ENCODE peak calls at places on chromosomes 5 and 9, in four cellular contexts. N is esophagus squamous epithelium, C is prostate gland, O is endodermal cell. Z is an unnamed sample. For H3K4me1 and H3K9me3, the result is how much of the 10 kb centered on the place peaks cover.

GRCh38 chr9:115597330-115597729 is 479.4 kb upstream of the TNC start:
- DNase-seq in C (no peak), N (no peak), O (no peak), Z (no peak)

GRCh38 chr9:121822093-121823085 is 171.0 kb downstream of the DAB2IP start:
- DNase-seq in C (no peak), O (peak), N (no peak), Z (no peak)

GRCh38 chr5:79236970-79237734 is 1.2 kb downstream of the JMY start:
- DNase-seq in O (peak), N (no peak), C (peak), Z (peak)

GRCh38 chr5:140255460-140256157 is 47.3 kb downstream of the PFDN1 start:
- DNase-seq in N (no peak), C (no peak), O (no peak), Z (no peak)

GRCh38 chr5:59724482-59725392 is 168.8 kb downstream of the PDE4D start:
- DNase-seq in N (no peak), O (peak), C (no peak), Z (peak)

GRCh38 chr5:122077451-122078115 is 476 bp downstream of the LOX start:
- DNase-seq in N (no peak), O (peak), C (peak), Z (no peak)

GRCh38 chr9:85262333-85262732 is 479.4 kb downstream of the AGTPBP1 start:
- DNase-seq in N (no peak), O (no peak), C (no peak), Z (no peak)

GRCh38 chr5:158212237-158212636 is 353.3 kb upstream of the CLINT1 start:
- DNase-seq in O (no peak), N (no peak), C (no peak), Z (no peak)

GRCh38 chr5:140574165-140574564 is 9.5 kb downstream of the SLC35A4 start:
- DNase-seq in C (no peak), O (peak), N (no peak), Z (no peak)

GRCh38 chr5:111135946-111136345 is 43.8 kb downstream of the WDR36 start:
- DNase-seq in N (no peak), C (no peak), O (no peak), Z (no peak)

GRCh38 chr5:59746261-59746765 is 147.2 kb downstream of the PDE4D start:
- DNase-seq in C (no peak), N (no peak), O (no peak), Z (no peak)

GRCh38 chr5:133322743-133323142 is 270.9 kb downstream of the HSPA4 start:
- DNase-seq in O (no peak), C (no peak), N (no peak), Z (no peak)

GRCh38 chr5:160159991-160160826 is 41.0 kb upstream of the PWWP2A start:
- DNase-seq in O (peak), N (no peak), C (no peak), Z (no peak)

GRCh38 chr5:140239939-140240700 is 62.8 kb downstream of the PFDN1 start:
- DNase-seq in N (no peak), O (peak), C (no peak), Z (peak)

DNA sequence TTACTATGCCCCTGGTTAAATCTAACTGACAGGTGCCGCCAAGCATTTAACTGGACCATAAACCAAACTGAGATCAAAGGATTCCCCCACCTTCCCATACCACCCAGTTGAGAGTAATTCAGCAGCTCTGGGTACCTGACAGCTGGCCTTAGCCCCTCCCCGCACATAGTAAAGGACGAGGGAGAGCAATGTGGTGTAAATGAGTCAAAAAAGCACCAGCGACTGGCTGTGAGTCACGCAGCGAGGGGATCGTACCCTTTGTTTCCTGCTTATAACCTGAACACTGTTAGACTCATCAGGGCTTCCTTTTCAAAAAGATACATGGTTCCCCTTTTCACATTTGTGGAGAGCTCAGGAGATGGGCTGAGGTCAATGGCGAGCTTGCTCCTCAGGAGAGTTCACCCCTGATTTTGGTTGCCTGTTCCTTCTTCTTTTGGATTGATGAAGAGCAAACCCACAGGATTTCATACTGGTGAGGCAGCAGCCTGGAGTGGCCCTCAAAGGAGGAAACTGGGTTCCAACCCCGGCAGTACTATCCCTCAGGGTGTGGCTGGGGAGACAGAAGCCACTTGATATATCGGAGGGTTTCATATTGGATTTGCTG is 71.5 kb downstream of the ANKRD33B start:
- DNase-seq in C (no peak), O (peak), N (no peak), Z (no peak)
- H3K4me1 ChIP-seq in C (under half), O (under half), N (under half), Z (under half)

GRCh38 chr9:138066049-138066448 is 188.5 kb downstream of the CACNA1B start:
- DNase-seq in O (peak), C (no peak), N (no peak), Z (no peak)
- TF ChIP-seq CTCF in O (peak), C (no peak), N (no peak), Z (no peak)

GRCh38 chr9:65410926-65411325 is 125.9 kb upstream of the FOXD4L5 start:
- DNase-seq in O (no peak), N (no peak), C (no peak), Z (no peak)
- H3K9me3 ChIP-seq in O (under half), N (under half), C (under half), Z (under half)

GRCh38 chr9:137634016-137634415 is 15.2 kb downstream of the EHMT1 start:
- DNase-seq in C (no peak), O (no peak), N (no peak), Z (no peak)
- H3K4me1 ChIP-seq in C (under half), O (under half), N (half or more), Z (under half)

GRCh38 chr9:19922476-19923118 is 133.8 kb upstream of the SLC24A2 start:
- DNase-seq in O (peak), N (no peak), C (no peak), Z (no peak)
- TF ChIP-seq CTCF in O (peak), N (no peak), C (no peak), Z (no peak)

GRCh38 chr5:2908086-2908485 is 156.6 kb upstream of the IRX2 start:
- DNase-seq in C (no peak), O (no peak), N (no peak), Z (no peak)

GRCh38 chr5:2905741-2906140 is 154.3 kb upstream of the IRX2 start:
- DNase-seq in O (no peak), C (no peak), N (no peak), Z (no peak)

GRCh38 chr5:2904956-2905355 is 153.5 kb upstream of the IRX2 start:
- DNase-seq in N (no peak), O (peak), C (no peak), Z (peak)

GRCh38 chr5:2904399-2904798 is 152.9 kb upstream of the IRX2 start:
- DNase-seq in O (peak), N (no peak), C (no peak), Z (peak)

GRCh38 chr5:2906302-2907090 is 155.0 kb upstream of the IRX2 start:
- DNase-seq in N (no peak), C (no peak), O (peak), Z (no peak)
- H3K9me3 ChIP-seq in N (under half), C (under half), O (under half), Z (under half)